ENCODE peak calls at places on chromosomes 16 and 17, in nine cellular contexts. G, M, D, E, R, Y, H, X and V are unnamed samples.

GRCh38 chr17:82014432-82014831 is 8.2 kb downstream of the CENPX start:
- DNase-seq in Y (no peak), X (no peak), E (no peak), M (no peak), G (no peak), R (no peak), D (no peak), H (no peak), V (peak)

GRCh38 chr16:11112723-11113348 is 143.2 kb downstream of the SOCS1 start:
- DNase-seq in H (no peak), D (no peak), X (no peak), M (no peak), E (no peak), R (no peak), G (no peak), Y (no peak), V (no peak)

GRCh38 chr17:42065201-42065600 is 14.8 kb upstream of the C17orf113 start:
- DNase-seq in M (no peak), G (no peak), E (no peak), R (no peak), X (no peak), D (peak), H (no peak), Y (no peak), V (no peak)

GRCh38 chr17:48307814-48308411 is 122.1 kb downstream of the SKAP1 start:
- DNase-seq in R (peak), H (peak), M (peak), D (peak), Y (peak), G (no peak), X (no peak), E (peak), V (peak)

GRCh38 chr17:9140550-9141422 is 119.5 kb downstream of the NTN1 start:
- DNase-seq in D (no peak), M (no peak), X (no peak), E (no peak), R (no peak), Y (no peak), G (no peak), H (no peak), V (no peak)

GRCh38 chr17:32349503-32349853 is 479 bp upstream of the ZNF207 start:
- DNase-seq in G (no peak), H (peak), D (no peak), M (no peak), R (no peak), Y (peak), E (no peak), X (no peak), V (no peak)

GRCh38 chr17:74412581-74412980 is 19.3 kb upstream of the GPRC5C start:
- DNase-seq in G (no peak), R (no peak), E (no peak), H (no peak), X (no peak), D (no peak), Y (no peak), M (no peak), V (no peak)

GRCh38 chr17:3963214-3964201 is 729 bp downstream of the ATP2A3 start:
- DNase-seq in D (peak), E (no peak), R (peak), G (no peak), M (no peak), X (no peak), H (no peak), Y (no peak), V (no peak)

GRCh38 chr17:39800540-39800939 is 62.8 kb downstream of the GRB7 start:
- DNase-seq in E (no peak), R (no peak), G (no peak), X (no peak), M (no peak), Y (no peak), H (no peak), D (peak), V (no peak)

GRCh38 chr16:28910046-28911031 is 14.7 kb downstream of the RABEP2 start:
- DNase-seq in G (no peak), D (no peak), H (no peak), R (no peak), Y (no peak), E (peak), X (no peak), M (no peak), V (no peak)